ENCODE peak calls at places on chromosomes 16 and 17, in five cellular contexts. One of them, this sample, is unnamed.

GRCh38 chr16:2981177-2981898 is 1.1 kb upstream of the PKMYT1 start:
- DNase-seq in A549: no peak
- DNase-seq in CD8-positive, alpha-beta T cell: no peak
- DNase-seq in fibroblast of mammary gland: no peak
- DNase-seq in AG09319: no peak
- DNase-seq in this sample: no peak

GRCh38 chr17:6474906-6475305 is 30.7 kb downstream of the PIMREG start:
- DNase-seq in CD8-positive, alpha-beta T cell: no peak
- DNase-seq in fibroblast of mammary gland: no peak
- DNase-seq in AG09319: no peak
- DNase-seq in A549: no peak
- DNase-seq in this sample: no peak

GRCh38 chr16:46765050-46765449 is 16.9 kb upstream of the MYLK3 start:
- DNase-seq in A549: no peak
- DNase-seq in CD8-positive, alpha-beta T cell: no peak
- DNase-seq in AG09319: no peak
- DNase-seq in fibroblast of mammary gland: peak
- DNase-seq in this sample: no peak

GRCh38 chr17:12830692-12831363 is 41.5 kb downstream of the ARHGAP44 start:
- DNase-seq in A549: no peak
- DNase-seq in AG09319: no peak
- DNase-seq in fibroblast of mammary gland: no peak
- DNase-seq in CD8-positive, alpha-beta T cell: no peak
- DNase-seq in this sample: no peak

GRCh38 chr16:90046971-90047713 is 27.9 kb upstream of the DBNDD1 start:
- DNase-seq in A549: no peak
- DNase-seq in CD8-positive, alpha-beta T cell: no peak
- DNase-seq in fibroblast of mammary gland: peak
- DNase-seq in AG09319: no peak
- DNase-seq in this sample: peak

GRCh38 chr17:71224824-71225575 is 895.8 kb upstream of the SOX9 start:
- DNase-seq in AG09319: no peak
- DNase-seq in fibroblast of mammary gland: no peak
- DNase-seq in CD8-positive, alpha-beta T cell: no peak
- DNase-seq in A549: no peak
- DNase-seq in this sample: no peak

GRCh38 chr16:28491080-28491969 is 549 bp downstream of the CLN3 start:
- DNase-seq in CD8-positive, alpha-beta T cell: no peak
- DNase-seq in fibroblast of mammary gland: no peak
- DNase-seq in A549: no peak
- DNase-seq in AG09319: no peak
- DNase-seq in this sample: peak

GRCh38 chr17:13346996-13347762 is 254.6 kb downstream of the HS3ST3A1 start:
- DNase-seq in A549: peak
- DNase-seq in fibroblast of mammary gland: peak
- DNase-seq in CD8-positive, alpha-beta T cell: no peak
- DNase-seq in AG09319: no peak
- DNase-seq in this sample: no peak

GRCh38 chr17:82009413-82009812 is 13.3 kb downstream of the CENPX start:
- DNase-seq in A549: no peak
- DNase-seq in CD8-positive, alpha-beta T cell: no peak
- DNase-seq in fibroblast of mammary gland: no peak
- DNase-seq in AG09319: no peak
- DNase-seq in this sample: no peak

GRCh38 chr17:68909066-68909465 is 46.1 kb downstream of the ABCA8 start:
- DNase-seq in CD8-positive, alpha-beta T cell: no peak
- DNase-seq in A549: peak
- DNase-seq in AG09319: peak
- DNase-seq in fibroblast of mammary gland: peak
- DNase-seq in this sample: peak

GRCh38 chr16:48481772-48482171 is 96.6 kb upstream of the SIAH1 start:
- DNase-seq in AG09319: no peak
- DNase-seq in fibroblast of mammary gland: peak
- DNase-seq in CD8-positive, alpha-beta T cell: no peak
- DNase-seq in A549: no peak
- DNase-seq in this sample: no peak

GRCh38 chr16:50859628-50860360 is 117.9 kb downstream of the CYLD start:
- DNase-seq in A549: no peak
- DNase-seq in AG09319: no peak
- DNase-seq in fibroblast of mammary gland: no peak
- DNase-seq in CD8-positive, alpha-beta T cell: no peak
- DNase-seq in this sample: no peak

GRCh38 chr16:28845173-28846079 is 722 bp downstream of the TUFM start:
- DNase-seq in CD8-positive, alpha-beta T cell: no peak
- DNase-seq in A549: peak
- DNase-seq in AG09319: no peak
- DNase-seq in fibroblast of mammary gland: peak
- DNase-seq in this sample: peak

GRCh38 chr17:51371732-51372151 is 111.4 kb downstream of the UTP18 start:
- DNase-seq in CD8-positive, alpha-beta T cell: peak
- DNase-seq in fibroblast of mammary gland: peak
- DNase-seq in A549: peak
- DNase-seq in AG09319: no peak
- DNase-seq in this sample: peak

GRCh38 chr16:2614761-2615191 is 67.5 kb upstream of the KCTD5 start:
- DNase-seq in A549: no peak
- DNase-seq in fibroblast of mammary gland: no peak
- DNase-seq in AG09319: no peak
- DNase-seq in CD8-positive, alpha-beta T cell: no peak
- DNase-seq in this sample: no peak

GRCh38 chr16:73126453-73126853 is 78.5 kb upstream of the ZFHX3 start:
- DNase-seq in A549: peak
- DNase-seq in fibroblast of mammary gland: peak
- DNase-seq in AG09319: peak
- DNase-seq in CD8-positive, alpha-beta T cell: no peak
- DNase-seq in this sample: no peak

GRCh38 chr16:87616556-87616955 is 14.2 kb downstream of the JPH3 start:
- DNase-seq in AG09319: no peak
- DNase-seq in CD8-positive, alpha-beta T cell: no peak
- DNase-seq in A549: no peak
- DNase-seq in fibroblast of mammary gland: no peak
- DNase-seq in this sample: no peak

GRCh38 chr17:5798104-5798503 is 213.8 kb upstream of the NLRP1 start:
- DNase-seq in CD8-positive, alpha-beta T cell: no peak
- DNase-seq in A549: no peak
- DNase-seq in fibroblast of mammary gland: no peak
- DNase-seq in AG09319: no peak
- DNase-seq in this sample: no peak

GRCh38 chr17:78498848-78499247 is 78.3 kb downstream of the DNAH17 start:
- DNase-seq in CD8-positive, alpha-beta T cell: no peak
- DNase-seq in fibroblast of mammary gland: no peak
- DNase-seq in AG09319: no peak
- DNase-seq in A549: no peak
- DNase-seq in this sample: no peak

GRCh38 chr17:44086364-44087311 is 16.1 kb downstream of the G6PC3 start:
- DNase-seq in A549: peak
- DNase-seq in CD8-positive, alpha-beta T cell: peak
- DNase-seq in fibroblast of mammary gland: peak
- DNase-seq in AG09319: peak
- DNase-seq in this sample: no peak

GRCh38 chr16:23788653-23789052 is 33.8 kb downstream of the CHP2 start:
- DNase-seq in AG09319: no peak
- DNase-seq in fibroblast of mammary gland: no peak
- DNase-seq in CD8-positive, alpha-beta T cell: no peak
- DNase-seq in A549: no peak
- DNase-seq in this sample: no peak

GRCh38 chr16:75491876-75492275 is 3.4 kb downstream of the CHST6 start:
- DNase-seq in CD8-positive, alpha-beta T cell: no peak
- DNase-seq in fibroblast of mammary gland: no peak
- DNase-seq in AG09319: no peak
- DNase-seq in A549: peak
- DNase-seq in this sample: no peak

GRCh38 chr16:78437352-78437968 is 338.0 kb downstream of the WWOX start:
- DNase-seq in fibroblast of mammary gland: peak
- DNase-seq in CD8-positive, alpha-beta T cell: peak
- DNase-seq in A549: peak
- DNase-seq in AG09319: no peak
- DNase-seq in this sample: peak

GRCh38 chr17:80845121-80845862 is 146.3 kb upstream of the CHMP6 start:
- DNase-seq in A549: no peak
- DNase-seq in AG09319: no peak
- DNase-seq in CD8-positive, alpha-beta T cell: no peak
- DNase-seq in fibroblast of mammary gland: no peak
- DNase-seq in this sample: no peak

GRCh38 chr17:43200127-43200526 is 11.5 kb upstream of the TMEM106A start:
- DNase-seq in CD8-positive, alpha-beta T cell: no peak
- DNase-seq in AG09319: no peak
- DNase-seq in A549: no peak
- DNase-seq in fibroblast of mammary gland: no peak
- DNase-seq in this sample: no peak

GRCh38 chr16:50467943-50468748 is 80.0 kb upstream of the NKD1 start:
- DNase-seq in AG09319: no peak
- DNase-seq in fibroblast of mammary gland: no peak
- DNase-seq in CD8-positive, alpha-beta T cell: no peak
- DNase-seq in A549: no peak
- DNase-seq in this sample: peak

GRCh38 chr17:65453204-65453931 is 108.1 kb downstream of the AXIN2 start:
- DNase-seq in AG09319: no peak
- DNase-seq in A549: no peak
- DNase-seq in fibroblast of mammary gland: no peak
- DNase-seq in CD8-positive, alpha-beta T cell: no peak
- DNase-seq in this sample: no peak

GRCh38 chr17:7867881-7868329 is 10.1 kb downstream of the CYB5D1 start:
- DNase-seq in AG09319: no peak
- DNase-seq in A549: no peak
- DNase-seq in CD8-positive, alpha-beta T cell: no peak
- DNase-seq in fibroblast of mammary gland: no peak
- DNase-seq in this sample: no peak

GRCh38 chr16:71883193-71883848 is 661 bp downstream of the ZNF821 start:
- DNase-seq in CD8-positive, alpha-beta T cell: peak
- DNase-seq in AG09319: no peak
- DNase-seq in A549: peak
- DNase-seq in fibroblast of mammary gland: no peak
- DNase-seq in this sample: peak
- TF ChIP-seq CTCF in CD8-positive, alpha-beta T cell: no peak
- TF ChIP-seq CTCF in AG09319: no peak
- TF ChIP-seq CTCF in A549: no peak
- TF ChIP-seq CTCF in fibroblast of mammary gland: no peak
- TF ChIP-seq CTCF in this sample: peak

GRCh38 chr17:37190493-37190892 is 185.3 kb upstream of the C17orf78 start:
- DNase-seq in A549: no peak
- DNase-seq in AG09319: no peak
- DNase-seq in fibroblast of mammary gland: no peak
- DNase-seq in CD8-positive, alpha-beta T cell: no peak
- DNase-seq in this sample: no peak
- TF ChIP-seq CTCF in A549: no peak
- TF ChIP-seq CTCF in AG09319: no peak
- TF ChIP-seq CTCF in fibroblast of mammary gland: peak
- TF ChIP-seq CTCF in CD8-positive, alpha-beta T cell: no peak
- TF ChIP-seq CTCF in this sample: no peak

DNA sequence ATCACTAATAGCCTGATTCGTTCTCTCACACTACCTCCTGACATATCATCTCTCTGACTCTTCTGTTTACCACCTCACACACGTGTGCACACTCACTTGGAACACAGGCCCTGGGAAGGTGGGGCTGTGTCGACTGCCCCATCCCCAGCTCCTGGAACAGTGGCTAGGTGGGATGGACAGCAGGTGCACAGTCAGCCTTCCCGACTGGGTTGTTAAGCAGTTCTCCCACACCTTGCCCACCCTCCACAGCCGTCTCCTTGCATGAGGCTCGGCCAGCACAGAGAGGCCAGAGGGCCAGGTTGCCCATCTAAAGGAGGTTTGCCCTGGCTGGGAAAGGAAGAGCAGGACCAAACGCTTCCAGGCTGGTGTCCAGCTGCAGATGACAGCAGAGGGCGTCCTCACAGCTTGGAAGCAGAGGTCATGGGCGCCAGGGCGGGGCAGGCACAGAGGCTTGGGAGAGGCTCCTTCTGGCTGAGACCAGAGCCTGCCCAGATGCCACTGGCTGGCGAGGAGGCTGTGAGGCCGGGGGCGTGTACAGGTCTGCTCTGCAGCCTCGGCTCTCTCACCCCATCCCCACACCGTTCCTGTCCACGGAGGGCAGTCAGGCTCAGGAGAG is 92.8 kb downstream of the AMFR start:
- DNase-seq in A549: peak
- DNase-seq in AG09319: no peak
- DNase-seq in CD8-positive, alpha-beta T cell: no peak
- DNase-seq in fibroblast of mammary gland: peak
- DNase-seq in this sample: peak
- TF ChIP-seq CTCF in A549: peak
- TF ChIP-seq CTCF in AG09319: peak
- TF ChIP-seq CTCF in CD8-positive, alpha-beta T cell: no peak
- TF ChIP-seq CTCF in fibroblast of mammary gland: peak
- TF ChIP-seq CTCF in this sample: peak

GRCh38 chr16:81994485-81994884 is 16.8 kb downstream of the SDR42E1 start:
- DNase-seq in CD8-positive, alpha-beta T cell: no peak
- DNase-seq in A549: peak
- DNase-seq in AG09319: no peak
- DNase-seq in fibroblast of mammary gland: no peak
- DNase-seq in this sample: no peak
- TF ChIP-seq CTCF in CD8-positive, alpha-beta T cell: no peak
- TF ChIP-seq CTCF in A549: no peak
- TF ChIP-seq CTCF in AG09319: no peak
- TF ChIP-seq CTCF in fibroblast of mammary gland: no peak
- TF ChIP-seq CTCF in this sample: no peak

GRCh38 chr17:2723997-2724782 is 12.6 kb upstream of the CLUH start:
- DNase-seq in CD8-positive, alpha-beta T cell: no peak
- DNase-seq in AG09319: no peak
- DNase-seq in fibroblast of mammary gland: no peak
- DNase-seq in A549: no peak
- DNase-seq in this sample: no peak

GRCh38 chr17:2721603-2722002 is 10.0 kb upstream of the CLUH start:
- DNase-seq in CD8-positive, alpha-beta T cell: no peak
- DNase-seq in fibroblast of mammary gland: no peak
- DNase-seq in AG09319: no peak
- DNase-seq in A549: no peak
- DNase-seq in this sample: no peak

GRCh38 chr17:2722611-2723010 is 11.0 kb upstream of the CLUH start:
- DNase-seq in AG09319: no peak
- DNase-seq in CD8-positive, alpha-beta T cell: no peak
- DNase-seq in fibroblast of mammary gland: no peak
- DNase-seq in A549: no peak
- DNase-seq in this sample: no peak

GRCh38 chr17:2723505-2723996 is 12.0 kb upstream of the CLUH start:
- DNase-seq in A549: no peak
- DNase-seq in AG09319: no peak
- DNase-seq in fibroblast of mammary gland: no peak
- DNase-seq in CD8-positive, alpha-beta T cell: no peak
- DNase-seq in this sample: no peak

DNA sequence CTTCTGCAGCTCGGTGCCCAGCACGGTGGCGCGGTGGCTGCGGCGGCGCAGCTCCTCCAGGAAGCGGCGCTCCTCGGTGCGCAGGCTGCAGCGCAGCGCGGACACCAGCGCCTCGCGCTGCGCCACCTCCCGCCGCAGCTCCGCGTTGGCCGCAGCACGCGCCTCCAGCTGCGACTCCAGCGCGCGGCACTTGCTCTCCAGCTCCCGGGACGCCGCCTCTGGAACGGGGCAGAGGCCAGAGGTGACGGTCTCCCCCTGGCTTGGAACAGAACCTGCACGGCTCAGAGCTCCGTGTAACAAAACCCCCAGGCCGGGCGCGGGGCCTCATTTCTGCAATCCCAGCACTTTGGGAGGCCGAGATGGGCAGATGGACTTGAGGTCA is 13.2 kb upstream of the CLUH start:
- DNase-seq in AG09319: no peak
- DNase-seq in A549: peak
- DNase-seq in fibroblast of mammary gland: peak
- DNase-seq in CD8-positive, alpha-beta T cell: no peak
- DNase-seq in this sample: peak
- TF ChIP-seq CTCF in AG09319: no peak
- TF ChIP-seq CTCF in A549: peak
- TF ChIP-seq CTCF in fibroblast of mammary gland: no peak
- TF ChIP-seq CTCF in CD8-positive, alpha-beta T cell: no peak
- TF ChIP-seq CTCF in this sample: no peak

This sample was measured in GM13976.